ENCODE peak calls at places on chromosomes 2 and 18, in ten cellular contexts. F, K, G, X, O, D, R, B, N and E are unnamed samples.

GRCh38 chr2:150126143-150126725 is 361.2 kb downstream of the RND3 start:
- DNase-seq in D (no peak), B (no peak), G (no peak), N (no peak), O (no peak), K (no peak), F (no peak), X (no peak), R (no peak), E (no peak)

GRCh38 chr2:230711224-230711623 is 1.4 kb upstream of the CAB39 start:
- DNase-seq in R (no peak), D (no peak), N (no peak), F (no peak), G (no peak), O (no peak), X (no peak), K (no peak), B (no peak), E (no peak)

GRCh38 chr18:54444309-54444914 is 86.7 kb downstream of the C18orf54 start:
- DNase-seq in K (peak; percentile 3), G (no peak), R (peak; percentile 17), O (peak; percentile 17), X (peak; percentile 66), D (peak; percentile 48), B (no peak), F (peak; percentile 49), N (peak; percentile 45), E (peak; percentile 13)

GRCh38 chr2:128640847-128641360 is 322.2 kb upstream of the HS6ST1 start:
- DNase-seq in N (no peak), F (peak; percentile 22), X (no peak), D (no peak), R (no peak), G (no peak), B (no peak), O (no peak), K (no peak), E (no peak)

GRCh38 chr2:72274284-72274869 is 126.7 kb upstream of the CYP26B1 start:
- DNase-seq in X (no peak), K (no peak), B (no peak), G (no peak), F (no peak), R (no peak), O (no peak), N (no peak), D (no peak), E (no peak)

GRCh38 chr2:135797497-135798274 is 39.3 kb downstream of the LCT start:
- DNase-seq in X (peak; percentile 71), K (peak; percentile 49), F (peak; percentile 78), R (peak; percentile 72), D (peak; percentile 88), O (peak; percentile 76), N (peak; percentile 57), G (no peak), B (peak; percentile 70), E (peak; percentile 57)

GRCh38 chr2:74199871-74200305 is 1.5 kb downstream of the MTHFD2 start:
- DNase-seq in R (no peak), F (no peak), X (peak; percentile 30), B (no peak), G (no peak), K (no peak), O (no peak), D (no peak), N (no peak), E (no peak)

GRCh38 chr2:67015681-67016080 is 381.5 kb upstream of the ETAA1 start:
- DNase-seq in D (no peak), B (no peak), N (no peak), G (no peak), O (no peak), R (no peak), K (no peak), F (no peak), X (no peak), E (no peak)

GRCh38 chr18:7789853-7790552 is 222.9 kb downstream of the PTPRM start:
- DNase-seq in N (peak; percentile 50), D (peak; percentile 63), O (no peak), G (no peak), K (peak; percentile 20), B (no peak), F (peak; percentile 33), R (peak; percentile 20), X (peak; percentile 59), E (no peak)

GRCh38 chr2:240250985-240251847 is 110.8 kb upstream of the OTOS start:
- DNase-seq in B (no peak), R (peak; percentile 75), D (peak; percentile 91), G (peak; percentile 61), F (peak; percentile 83), K (no peak), N (peak; percentile 80), O (no peak), X (peak; percentile 51), E (peak; percentile 88)

GRCh38 chr2:178066890-178067669 is 5.5 kb downstream of the PDE11A start:
- DNase-seq in F (no peak), G (no peak), O (no peak), K (peak; percentile 86), R (no peak), D (peak; percentile 12), X (no peak), B (no peak), N (peak; percentile 3), E (no peak)

GRCh38 chr2:55119711-55120487 is 69.6 kb upstream of the RTN4 start:
- DNase-seq in X (no peak), D (peak; percentile 54), G (no peak), R (no peak), N (no peak), F (no peak), B (no peak), O (no peak), K (no peak), E (no peak)

GRCh38 chr2:164840930-164841718 is 499 bp downstream of the COBLL1 start:
- DNase-seq in X (peak; percentile 83), K (peak; percentile 53), G (no peak), O (peak; percentile 16), R (peak; percentile 82), B (no peak), F (peak; percentile 86), D (peak; percentile 52), N (peak; percentile 38), E (no peak)

GRCh38 chr2:43217228-43218220 is 8.9 kb downstream of the ZFP36L2 start:
- DNase-seq in X (no peak), B (no peak), D (no peak), K (peak; percentile 70), R (no peak), O (no peak), N (no peak), G (no peak), F (no peak), E (no peak)